ENCODE peak calls at places on chromosomes 11 and 22, in ten cellular contexts. X is foreskin keratinocyte; Q is GM23248; L is transverse colon; Y is astrocyte; J is HCT116; V is uterus; D is CD4-positive, alpha-beta T cell; M is lower lobe of right lung; H is left ventricle myocardium inferior. F is an unnamed sample.

GRCh38 chr11:64894070-64894811 is 15.8 kb upstream of the EHD1 start:
- DNase-seq in X (no peak), Q (peak; percentile 77), L (peak; percentile 95), Y (no peak), J (no peak), V (peak; percentile 83), D (peak; percentile 87), M (peak; percentile 93), H (peak; percentile 91), F (peak; percentile 71)

GRCh38 chr22:23789638-23790037 is 2.9 kb downstream of the SMARCB1 start:
- DNase-seq in X (no peak), Q (no peak), L (no peak), Y (no peak), J (no peak), V (no peak), D (no peak), M (peak; percentile 14), H (no peak), F (no peak)

GRCh38 chr11:89437317-89437716 is 53.9 kb downstream of the NOX4 start:
- DNase-seq in X (no peak), Q (no peak), L (no peak), Y (no peak), J (no peak), V (no peak), D (no peak), M (no peak), H (no peak), F (no peak)

GRCh38 chr11:74754507-74755255 is 6.0 kb downstream of the RNF169 start:
- DNase-seq in X (peak; percentile 95), Q (peak; percentile 91), L (no peak), Y (peak; percentile 95), J (no peak), V (no peak), D (no peak), M (no peak), H (no peak), F (no peak)

GRCh38 chr11:68863553-68864265 is 22.0 kb upstream of the CPT1A start:
- DNase-seq in X (peak; percentile 34), Q (no peak), L (no peak), Y (no peak), J (no peak), V (no peak), D (no peak), M (no peak), H (no peak), F (no peak)

GRCh38 chr11:113475160-113475761 is at the start of gene DRD2:
- DNase-seq in X (no peak), Q (peak; percentile 42), L (no peak), Y (no peak), J (no peak), V (no peak), D (no peak), M (no peak), H (no peak), F (no peak)

GRCh38 chr11:6353367-6353987 is 33.2 kb upstream of the CAVIN3 start:
- DNase-seq in X (peak; percentile 63), Q (peak; percentile 61), L (peak; percentile 55), Y (no peak), J (peak; percentile 88), V (peak; percentile 51), D (peak; percentile 35), M (peak; percentile 60), H (peak; percentile 24), F (no peak)

GRCh38 chr22:49351761-49352221 is 475.9 kb downstream of the BRD1 start:
- DNase-seq in X (no peak), Q (no peak), L (no peak), Y (no peak), J (no peak), V (no peak), D (no peak), M (peak; percentile 30), H (no peak), F (no peak)

GRCh38 chr11:76665172-76665571 is 5.4 kb downstream of the LRRC32 start:
- DNase-seq in X (no peak), Q (no peak), L (peak; percentile 8), Y (no peak), J (no peak), V (peak; percentile 8), D (no peak), M (no peak), H (no peak), F (no peak)

GRCh38 chr11:76666830-76667229 is 3.7 kb downstream of the LRRC32 start:
- DNase-seq in X (no peak), Q (no peak), L (no peak), Y (no peak), J (no peak), V (no peak), D (no peak), M (no peak), H (no peak), F (no peak)

GRCh38 chr11:76664578-76665061 is 5.9 kb downstream of the LRRC32 start:
- DNase-seq in X (no peak), Q (no peak), L (peak; percentile 9), Y (no peak), J (no peak), V (peak; percentile 24), D (no peak), M (peak; percentile 40), H (no peak), F (no peak)

GRCh38 chr11:76666408-76666807 is 4.1 kb downstream of the LRRC32 start:
- DNase-seq in X (no peak), Q (no peak), L (peak; percentile 14), Y (no peak), J (no peak), V (peak; percentile 54), D (no peak), M (peak; percentile 47), H (peak; percentile 58), F (no peak)

DNA sequence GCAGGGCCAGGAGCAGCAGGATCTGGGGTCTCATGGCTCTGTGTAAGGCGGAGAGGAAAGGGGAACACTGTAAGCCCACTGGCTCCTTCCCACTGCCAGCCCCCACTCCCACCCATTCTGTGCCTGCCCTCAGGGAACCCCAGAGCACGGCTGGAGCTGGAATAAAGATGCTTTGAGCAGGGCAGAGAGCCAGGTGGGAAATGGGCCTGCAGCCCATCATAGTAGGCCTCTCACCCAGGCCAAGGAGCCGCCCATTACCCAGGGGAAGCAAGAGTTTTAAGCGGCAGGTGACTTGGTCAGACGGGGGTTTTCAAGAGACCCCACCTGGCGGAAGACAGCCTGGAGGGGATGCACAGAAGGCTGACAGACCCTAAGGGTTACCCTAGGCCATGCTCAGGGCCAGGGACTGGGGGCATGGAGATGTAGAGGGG is 4.6 kb downstream of the LRRC32 start:
- DNase-seq in X (no peak), Q (no peak), L (peak; percentile 5), Y (no peak), J (no peak), V (peak; percentile 27), D (no peak), M (peak; percentile 26), H (no peak), F (no peak)
- H3K27ac ChIP-seq in X (no peak overlapping the region), Q (no peak overlapping the region), L (peak overlapping the region; percentile 39), Y (no peak overlapping the region), J (no peak overlapping the region), V (peak overlapping the region; percentile 83), D (no peak overlapping the region), M (peak overlapping the region; percentile 56), H (peak overlapping the region; percentile 94), F (no peak overlapping the region)

GRCh38 chr11:1349074-1349931 is 39.9 kb upstream of the TOLLIP start:
- DNase-seq in X (no peak), Q (no peak), L (no peak), Y (no peak), J (no peak), V (no peak), D (no peak), M (no peak), H (no peak), F (no peak)

GRCh38 chr11:1348146-1348545 is 38.7 kb upstream of the TOLLIP start:
- DNase-seq in X (no peak), Q (no peak), L (no peak), Y (no peak), J (no peak), V (no peak), D (no peak), M (no peak), H (no peak), F (no peak)

GRCh38 chr11:1350086-1350725 is 39.5 kb upstream of the BRSK2 start:
- DNase-seq in X (no peak), Q (no peak), L (no peak), Y (no peak), J (no peak), V (no peak), D (no peak), M (no peak), H (no peak), F (no peak)

GRCh38 chr11:1346669-1347390 is 37.4 kb upstream of the TOLLIP start:
- DNase-seq in X (no peak), Q (no peak), L (no peak), Y (no peak), J (no peak), V (no peak), D (no peak), M (no peak), H (no peak), F (no peak)

DNA sequence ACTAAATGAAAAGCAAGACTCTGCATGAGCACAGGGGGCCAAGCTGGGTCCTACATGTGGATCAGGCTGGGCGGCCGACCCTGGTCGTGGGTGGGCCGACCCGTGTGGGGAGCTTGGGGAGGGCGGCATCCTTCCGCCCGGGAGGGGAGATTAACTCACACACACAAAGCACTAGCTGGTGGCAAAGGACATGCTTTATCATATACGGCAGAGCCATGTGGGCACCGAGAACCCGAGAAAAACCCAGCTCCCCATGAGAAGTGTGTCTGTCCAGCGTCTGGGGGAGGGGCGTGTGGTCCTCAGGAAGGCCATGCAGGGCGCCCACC is 39.3 kb upstream of the TOLLIP start:
- DNase-seq in X (no peak), Q (no peak), L (no peak), Y (no peak), J (no peak), V (no peak), D (no peak), M (no peak), H (no peak), F (no peak)
- H3K27ac ChIP-seq in X (no peak overlapping the region), Q (no peak overlapping the region), L (no peak overlapping the region), Y (no peak overlapping the region), J (no peak overlapping the region), V (no peak overlapping the region), D (no peak overlapping the region), M (no peak overlapping the region), H (no peak overlapping the region), F (no peak overlapping the region)

DNA sequence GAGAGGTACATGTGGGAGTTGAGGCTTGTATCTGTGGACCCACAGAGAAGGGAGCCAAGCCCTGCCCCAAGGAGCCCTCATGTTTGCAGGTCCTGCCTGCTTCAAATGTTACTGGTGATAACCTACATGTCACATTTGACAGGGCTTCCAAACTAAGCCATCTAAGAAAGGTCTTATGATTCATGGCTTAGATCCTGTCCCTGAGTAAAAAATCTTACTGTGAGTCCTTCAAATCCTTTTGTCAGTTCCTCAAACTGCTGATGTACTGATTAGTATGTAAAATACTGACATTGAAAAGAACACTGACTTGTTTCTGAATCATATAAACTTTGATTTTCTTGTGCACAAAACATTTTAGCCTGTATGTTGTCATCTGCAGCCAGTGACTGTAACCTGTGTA is 1.0 kb upstream of the PANX1 start:
- DNase-seq in X (no peak), Q (no peak), L (no peak), Y (no peak), J (no peak), V (no peak), D (no peak), M (no peak), H (no peak), F (no peak)
- H3K27ac ChIP-seq in X (peak overlapping the region; percentile 90), Q (no peak overlapping the region), L (peak overlapping the region; percentile 96), Y (peak overlapping the region; percentile 93), J (peak overlapping the region; percentile 86), V (peak overlapping the region; percentile 92), D (no peak overlapping the region), M (peak overlapping the region; percentile 95), H (peak overlapping the region; percentile 96), F (no peak overlapping the region)

DNA sequence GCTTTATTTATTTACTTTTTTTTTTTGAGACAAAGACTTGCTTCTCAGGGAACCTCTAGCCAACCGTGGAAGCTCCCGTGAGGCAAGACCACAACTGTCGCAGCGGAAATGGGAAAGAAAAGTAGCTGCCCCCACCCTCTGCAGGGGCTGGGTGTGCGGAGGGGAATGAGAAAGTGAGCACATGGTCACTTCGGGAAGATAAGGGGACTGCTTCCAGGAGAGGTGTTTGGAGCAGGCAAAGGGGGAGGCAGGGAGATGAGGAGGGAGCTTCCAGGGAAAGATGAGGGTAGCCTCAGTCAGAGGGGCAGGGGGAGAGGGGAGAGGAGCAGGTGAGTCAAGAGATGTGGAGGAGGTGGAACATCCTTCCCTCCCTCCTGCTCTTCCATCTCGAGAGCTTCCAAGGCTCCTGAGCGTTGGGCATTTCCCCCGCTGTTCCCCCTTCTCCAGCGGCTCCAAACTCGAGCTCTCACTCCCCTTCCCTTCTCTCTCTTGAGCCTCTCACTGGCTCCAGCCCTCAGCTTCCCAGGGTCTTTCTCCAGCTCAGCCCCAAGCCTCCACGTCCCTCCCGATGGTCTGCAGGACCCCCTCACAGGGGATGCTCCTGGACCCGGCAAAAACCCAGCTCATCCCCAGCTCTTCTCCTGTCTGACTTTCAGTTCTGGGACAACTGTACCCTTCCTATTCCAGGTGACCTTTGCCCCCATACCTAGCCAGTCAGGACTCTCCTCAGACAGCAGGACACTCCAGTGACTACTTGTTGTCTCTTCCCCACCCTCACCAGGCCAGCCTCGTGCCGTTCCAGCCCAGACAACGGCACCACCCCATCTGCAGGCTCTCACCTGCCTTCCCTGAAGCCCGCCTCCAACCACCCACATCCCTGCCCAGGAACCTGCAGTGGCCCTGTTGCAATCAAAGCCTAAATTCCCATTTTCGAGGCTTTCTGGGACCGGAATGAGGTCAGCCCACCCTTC is 4.0 kb downstream of the IL2RB start:
- DNase-seq in X (peak; percentile 42), Q (no peak), L (peak; percentile 37), Y (no peak), J (no peak), V (no peak), D (no peak), M (no peak), H (no peak), F (no peak)
- H3K27ac ChIP-seq in X (no peak overlapping the region), Q (no peak overlapping the region), L (no peak overlapping the region), Y (no peak overlapping the region), J (no peak overlapping the region), V (no peak overlapping the region), D (peak overlapping the region; percentile 29), M (no peak overlapping the region), H (no peak overlapping the region), F (no peak overlapping the region)

F was measured in caudate nucleus.